ENCODE peak calls at places on chromosomes 11 and 22, in seven cellular contexts. One of them, this sample, is unnamed.

GRCh38 chr11:22792497-22792896 is 37.1 kb downstream of the SVIP start:
- DNase-seq in kidney epithelial cell: peak; percentile 34
- DNase-seq in thoracic aorta: no peak
- DNase-seq in GM03348: no peak
- DNase-seq in stimulated activated CD4-positive, alpha-beta T cell treated with anti-CD3 and anti-CD28 coated beads, TNF-alpha, amount 100 ng/mL, for 1 hour: no peak
- DNase-seq in HFFc6: no peak
- DNase-seq in activated CD8-positive, alpha-beta T cell treated with anti-CD3 and anti-CD28 coated beads for 36 hours: peak; percentile 15
- DNase-seq in this sample: peak; percentile 73

GRCh38 chr11:80993561-80993960 is 1552.7 kb upstream of the TENM4 start:
- DNase-seq in kidney epithelial cell: no peak
- DNase-seq in thoracic aorta: no peak
- DNase-seq in GM03348: peak; percentile 41
- DNase-seq in stimulated activated CD4-positive, alpha-beta T cell treated with anti-CD3 and anti-CD28 coated beads, TNF-alpha, amount 100 ng/mL, for 1 hour: no peak
- DNase-seq in HFFc6: no peak
- DNase-seq in activated CD8-positive, alpha-beta T cell treated with anti-CD3 and anti-CD28 coated beads for 36 hours: no peak
- DNase-seq in this sample: no peak

GRCh38 chr11:102633385-102634026 is 8.4 kb upstream of the MMP20 start:
- DNase-seq in kidney epithelial cell: no peak
- DNase-seq in thoracic aorta: no peak
- DNase-seq in GM03348: no peak
- DNase-seq in stimulated activated CD4-positive, alpha-beta T cell treated with anti-CD3 and anti-CD28 coated beads, TNF-alpha, amount 100 ng/mL, for 1 hour: no peak
- DNase-seq in HFFc6: no peak
- DNase-seq in activated CD8-positive, alpha-beta T cell treated with anti-CD3 and anti-CD28 coated beads for 36 hours: no peak
- DNase-seq in this sample: no peak

GRCh38 chr11:128481135-128481534 is 106.2 kb downstream of the ETS1 start:
- DNase-seq in kidney epithelial cell: peak; percentile 79
- DNase-seq in thoracic aorta: no peak
- DNase-seq in GM03348: peak; percentile 76
- DNase-seq in stimulated activated CD4-positive, alpha-beta T cell treated with anti-CD3 and anti-CD28 coated beads, TNF-alpha, amount 100 ng/mL, for 1 hour: no peak
- DNase-seq in HFFc6: peak; percentile 74
- DNase-seq in activated CD8-positive, alpha-beta T cell treated with anti-CD3 and anti-CD28 coated beads for 36 hours: no peak
- DNase-seq in this sample: no peak

GRCh38 chr22:18984564-18984963 is 48.5 kb upstream of the PRODH start:
- DNase-seq in kidney epithelial cell: no peak
- DNase-seq in thoracic aorta: no peak
- DNase-seq in GM03348: no peak
- DNase-seq in stimulated activated CD4-positive, alpha-beta T cell treated with anti-CD3 and anti-CD28 coated beads, TNF-alpha, amount 100 ng/mL, for 1 hour: no peak
- DNase-seq in HFFc6: no peak
- DNase-seq in activated CD8-positive, alpha-beta T cell treated with anti-CD3 and anti-CD28 coated beads for 36 hours: no peak
- DNase-seq in this sample: no peak

GRCh38 chr22:31244943-31245451 is 32.9 kb downstream of the LIMK2 start:
- DNase-seq in kidney epithelial cell: no peak
- DNase-seq in thoracic aorta: no peak
- DNase-seq in GM03348: no peak
- DNase-seq in stimulated activated CD4-positive, alpha-beta T cell treated with anti-CD3 and anti-CD28 coated beads, TNF-alpha, amount 100 ng/mL, for 1 hour: no peak
- DNase-seq in HFFc6: no peak
- DNase-seq in activated CD8-positive, alpha-beta T cell treated with anti-CD3 and anti-CD28 coated beads for 36 hours: no peak
- DNase-seq in this sample: no peak

GRCh38 chr22:48140261-48140660 is 1377.8 kb downstream of the TBC1D22A start:
- DNase-seq in kidney epithelial cell: no peak
- DNase-seq in thoracic aorta: no peak
- DNase-seq in GM03348: no peak
- DNase-seq in stimulated activated CD4-positive, alpha-beta T cell treated with anti-CD3 and anti-CD28 coated beads, TNF-alpha, amount 100 ng/mL, for 1 hour: no peak
- DNase-seq in HFFc6: no peak
- DNase-seq in activated CD8-positive, alpha-beta T cell treated with anti-CD3 and anti-CD28 coated beads for 36 hours: no peak
- DNase-seq in this sample: no peak

GRCh38 chr11:35045219-35045819 is 93.7 kb upstream of the CD44 start:
- DNase-seq in kidney epithelial cell: no peak
- DNase-seq in thoracic aorta: no peak
- DNase-seq in GM03348: no peak
- DNase-seq in stimulated activated CD4-positive, alpha-beta T cell treated with anti-CD3 and anti-CD28 coated beads, TNF-alpha, amount 100 ng/mL, for 1 hour: peak; percentile 61
- DNase-seq in HFFc6: no peak
- DNase-seq in activated CD8-positive, alpha-beta T cell treated with anti-CD3 and anti-CD28 coated beads for 36 hours: peak; percentile 78
- DNase-seq in this sample: no peak

GRCh38 chr11:39435641-39436040 is 2023.8 kb downstream of the LRRC4C start:
- DNase-seq in kidney epithelial cell: no peak
- DNase-seq in thoracic aorta: no peak
- DNase-seq in GM03348: no peak
- DNase-seq in stimulated activated CD4-positive, alpha-beta T cell treated with anti-CD3 and anti-CD28 coated beads, TNF-alpha, amount 100 ng/mL, for 1 hour: no peak
- DNase-seq in HFFc6: no peak
- DNase-seq in activated CD8-positive, alpha-beta T cell treated with anti-CD3 and anti-CD28 coated beads for 36 hours: no peak
- DNase-seq in this sample: no peak

GRCh38 chr11:10498022-10498400 is 42.9 kb downstream of the AMPD3 start:
- DNase-seq in kidney epithelial cell: no peak
- DNase-seq in thoracic aorta: no peak
- DNase-seq in GM03348: no peak
- DNase-seq in stimulated activated CD4-positive, alpha-beta T cell treated with anti-CD3 and anti-CD28 coated beads, TNF-alpha, amount 100 ng/mL, for 1 hour: no peak
- DNase-seq in HFFc6: no peak
- DNase-seq in activated CD8-positive, alpha-beta T cell treated with anti-CD3 and anti-CD28 coated beads for 36 hours: no peak
- DNase-seq in this sample: no peak

GRCh38 chr11:104073950-104074349 is 37.5 kb downstream of the DDI1 start:
- DNase-seq in kidney epithelial cell: no peak
- DNase-seq in thoracic aorta: no peak
- DNase-seq in GM03348: peak; percentile 20
- DNase-seq in stimulated activated CD4-positive, alpha-beta T cell treated with anti-CD3 and anti-CD28 coated beads, TNF-alpha, amount 100 ng/mL, for 1 hour: no peak
- DNase-seq in HFFc6: peak; percentile 25
- DNase-seq in activated CD8-positive, alpha-beta T cell treated with anti-CD3 and anti-CD28 coated beads for 36 hours: no peak
- DNase-seq in this sample: peak; percentile 35

GRCh38 chr11:126335463-126335760 is 20.1 kb upstream of the ST3GAL4 start:
- DNase-seq in kidney epithelial cell: no peak
- DNase-seq in thoracic aorta: no peak
- DNase-seq in GM03348: no peak
- DNase-seq in stimulated activated CD4-positive, alpha-beta T cell treated with anti-CD3 and anti-CD28 coated beads, TNF-alpha, amount 100 ng/mL, for 1 hour: no peak
- DNase-seq in HFFc6: no peak
- DNase-seq in activated CD8-positive, alpha-beta T cell treated with anti-CD3 and anti-CD28 coated beads for 36 hours: no peak
- DNase-seq in this sample: no peak

GRCh38 chr11:122663764-122664163 is 8.2 kb downstream of the UBASH3B start:
- DNase-seq in kidney epithelial cell: no peak
- DNase-seq in thoracic aorta: no peak
- DNase-seq in GM03348: no peak
- DNase-seq in stimulated activated CD4-positive, alpha-beta T cell treated with anti-CD3 and anti-CD28 coated beads, TNF-alpha, amount 100 ng/mL, for 1 hour: no peak
- DNase-seq in HFFc6: no peak
- DNase-seq in activated CD8-positive, alpha-beta T cell treated with anti-CD3 and anti-CD28 coated beads for 36 hours: no peak
- DNase-seq in this sample: no peak

GRCh38 chr22:50102946-50103345 is 13.1 kb downstream of the MOV10L1 start:
- DNase-seq in kidney epithelial cell: no peak
- DNase-seq in thoracic aorta: no peak
- DNase-seq in GM03348: no peak
- DNase-seq in stimulated activated CD4-positive, alpha-beta T cell treated with anti-CD3 and anti-CD28 coated beads, TNF-alpha, amount 100 ng/mL, for 1 hour: no peak
- DNase-seq in HFFc6: no peak
- DNase-seq in activated CD8-positive, alpha-beta T cell treated with anti-CD3 and anti-CD28 coated beads for 36 hours: peak; percentile 34
- DNase-seq in this sample: no peak

GRCh38 chr11:29019960-29020683 is 911.9 kb downstream of the METTL15 start:
- DNase-seq in kidney epithelial cell: no peak
- DNase-seq in thoracic aorta: no peak
- DNase-seq in GM03348: no peak
- DNase-seq in stimulated activated CD4-positive, alpha-beta T cell treated with anti-CD3 and anti-CD28 coated beads, TNF-alpha, amount 100 ng/mL, for 1 hour: no peak
- DNase-seq in HFFc6: peak; percentile 34
- DNase-seq in activated CD8-positive, alpha-beta T cell treated with anti-CD3 and anti-CD28 coated beads for 36 hours: no peak
- DNase-seq in this sample: peak; percentile 33

GRCh38 chr11:33208150-33208549 is 46.9 kb upstream of the CSTF3 start:
- DNase-seq in kidney epithelial cell: no peak
- DNase-seq in thoracic aorta: no peak
- DNase-seq in GM03348: no peak
- DNase-seq in stimulated activated CD4-positive, alpha-beta T cell treated with anti-CD3 and anti-CD28 coated beads, TNF-alpha, amount 100 ng/mL, for 1 hour: no peak
- DNase-seq in HFFc6: no peak
- DNase-seq in activated CD8-positive, alpha-beta T cell treated with anti-CD3 and anti-CD28 coated beads for 36 hours: no peak
- DNase-seq in this sample: no peak

GRCh38 chr11:71176812-71177211 is 75.6 kb downstream of the SHANK2 start:
- DNase-seq in kidney epithelial cell: no peak
- DNase-seq in thoracic aorta: no peak
- DNase-seq in GM03348: no peak
- DNase-seq in stimulated activated CD4-positive, alpha-beta T cell treated with anti-CD3 and anti-CD28 coated beads, TNF-alpha, amount 100 ng/mL, for 1 hour: no peak
- DNase-seq in HFFc6: no peak
- DNase-seq in activated CD8-positive, alpha-beta T cell treated with anti-CD3 and anti-CD28 coated beads for 36 hours: no peak
- DNase-seq in this sample: no peak

GRCh38 chr11:36540998-36541397 is 26.8 kb upstream of the RAG1 start:
- DNase-seq in kidney epithelial cell: no peak
- DNase-seq in thoracic aorta: no peak
- DNase-seq in GM03348: peak; percentile 64
- DNase-seq in stimulated activated CD4-positive, alpha-beta T cell treated with anti-CD3 and anti-CD28 coated beads, TNF-alpha, amount 100 ng/mL, for 1 hour: no peak
- DNase-seq in HFFc6: peak; percentile 55
- DNase-seq in activated CD8-positive, alpha-beta T cell treated with anti-CD3 and anti-CD28 coated beads for 36 hours: peak; percentile 58
- DNase-seq in this sample: peak; percentile 36

GRCh38 chr11:17939542-17939941 is 73.3 kb downstream of the SERGEF start:
- DNase-seq in kidney epithelial cell: no peak
- DNase-seq in thoracic aorta: no peak
- DNase-seq in GM03348: no peak
- DNase-seq in stimulated activated CD4-positive, alpha-beta T cell treated with anti-CD3 and anti-CD28 coated beads, TNF-alpha, amount 100 ng/mL, for 1 hour: no peak
- DNase-seq in HFFc6: no peak
- DNase-seq in activated CD8-positive, alpha-beta T cell treated with anti-CD3 and anti-CD28 coated beads for 36 hours: no peak
- DNase-seq in this sample: no peak

GRCh38 chr11:119942583-119943338 is 195.2 kb downstream of the TRIM29 start:
- DNase-seq in kidney epithelial cell: no peak
- DNase-seq in thoracic aorta: no peak
- DNase-seq in GM03348: no peak
- DNase-seq in stimulated activated CD4-positive, alpha-beta T cell treated with anti-CD3 and anti-CD28 coated beads, TNF-alpha, amount 100 ng/mL, for 1 hour: no peak
- DNase-seq in HFFc6: peak; percentile 16
- DNase-seq in activated CD8-positive, alpha-beta T cell treated with anti-CD3 and anti-CD28 coated beads for 36 hours: no peak
- DNase-seq in this sample: peak; percentile 1

GRCh38 chr11:115618428-115618827 is 114.2 kb upstream of the CADM1 start:
- DNase-seq in kidney epithelial cell: no peak
- DNase-seq in thoracic aorta: no peak
- DNase-seq in GM03348: no peak
- DNase-seq in stimulated activated CD4-positive, alpha-beta T cell treated with anti-CD3 and anti-CD28 coated beads, TNF-alpha, amount 100 ng/mL, for 1 hour: no peak
- DNase-seq in HFFc6: no peak
- DNase-seq in activated CD8-positive, alpha-beta T cell treated with anti-CD3 and anti-CD28 coated beads for 36 hours: no peak
- DNase-seq in this sample: no peak

GRCh38 chr11:11148104-11148509 is 204.9 kb downstream of the CSNK2A3 start:
- DNase-seq in kidney epithelial cell: peak; percentile 16
- DNase-seq in thoracic aorta: peak; percentile 57
- DNase-seq in GM03348: peak; percentile 93
- DNase-seq in stimulated activated CD4-positive, alpha-beta T cell treated with anti-CD3 and anti-CD28 coated beads, TNF-alpha, amount 100 ng/mL, for 1 hour: no peak
- DNase-seq in HFFc6: peak; percentile 85
- DNase-seq in activated CD8-positive, alpha-beta T cell treated with anti-CD3 and anti-CD28 coated beads for 36 hours: peak; percentile 32
- DNase-seq in this sample: no peak

GRCh38 chr22:29339381-29340235 is 24.1 kb upstream of the RASL10A start:
- DNase-seq in kidney epithelial cell: no peak
- DNase-seq in thoracic aorta: no peak
- DNase-seq in GM03348: no peak
- DNase-seq in stimulated activated CD4-positive, alpha-beta T cell treated with anti-CD3 and anti-CD28 coated beads, TNF-alpha, amount 100 ng/mL, for 1 hour: no peak
- DNase-seq in HFFc6: no peak
- DNase-seq in activated CD8-positive, alpha-beta T cell treated with anti-CD3 and anti-CD28 coated beads for 36 hours: no peak
- DNase-seq in this sample: no peak

GRCh38 chr11:129237456-129237855 is 45.3 kb upstream of the ARHGAP32 start:
- DNase-seq in kidney epithelial cell: no peak
- DNase-seq in thoracic aorta: no peak
- DNase-seq in GM03348: no peak
- DNase-seq in stimulated activated CD4-positive, alpha-beta T cell treated with anti-CD3 and anti-CD28 coated beads, TNF-alpha, amount 100 ng/mL, for 1 hour: no peak
- DNase-seq in HFFc6: no peak
- DNase-seq in activated CD8-positive, alpha-beta T cell treated with anti-CD3 and anti-CD28 coated beads for 36 hours: no peak
- DNase-seq in this sample: no peak

GRCh38 chr22:39427751-39428596 is 28.4 kb downstream of the TAB1 start:
- DNase-seq in kidney epithelial cell: no peak
- DNase-seq in thoracic aorta: no peak
- DNase-seq in GM03348: no peak
- DNase-seq in stimulated activated CD4-positive, alpha-beta T cell treated with anti-CD3 and anti-CD28 coated beads, TNF-alpha, amount 100 ng/mL, for 1 hour: no peak
- DNase-seq in HFFc6: no peak
- DNase-seq in activated CD8-positive, alpha-beta T cell treated with anti-CD3 and anti-CD28 coated beads for 36 hours: no peak
- DNase-seq in this sample: no peak

GRCh38 chr11:126082251-126083109 is 19.8 kb upstream of the CDON start:
- DNase-seq in kidney epithelial cell: no peak
- DNase-seq in thoracic aorta: no peak
- DNase-seq in GM03348: no peak
- DNase-seq in stimulated activated CD4-positive, alpha-beta T cell treated with anti-CD3 and anti-CD28 coated beads, TNF-alpha, amount 100 ng/mL, for 1 hour: no peak
- DNase-seq in HFFc6: no peak
- DNase-seq in activated CD8-positive, alpha-beta T cell treated with anti-CD3 and anti-CD28 coated beads for 36 hours: no peak
- DNase-seq in this sample: no peak

GRCh38 chr11:129440028-129440630 is 64.5 kb downstream of the BARX2 start:
- DNase-seq in kidney epithelial cell: peak; percentile 98
- DNase-seq in thoracic aorta: no peak
- DNase-seq in GM03348: no peak
- DNase-seq in stimulated activated CD4-positive, alpha-beta T cell treated with anti-CD3 and anti-CD28 coated beads, TNF-alpha, amount 100 ng/mL, for 1 hour: no peak
- DNase-seq in HFFc6: peak; percentile 6
- DNase-seq in activated CD8-positive, alpha-beta T cell treated with anti-CD3 and anti-CD28 coated beads for 36 hours: no peak
- DNase-seq in this sample: peak; percentile 12

GRCh38 chr11:70854891-70855556 is 397.4 kb downstream of the SHANK2 start:
- DNase-seq in kidney epithelial cell: no peak
- DNase-seq in thoracic aorta: no peak
- DNase-seq in GM03348: no peak
- DNase-seq in stimulated activated CD4-positive, alpha-beta T cell treated with anti-CD3 and anti-CD28 coated beads, TNF-alpha, amount 100 ng/mL, for 1 hour: no peak
- DNase-seq in HFFc6: no peak
- DNase-seq in activated CD8-positive, alpha-beta T cell treated with anti-CD3 and anti-CD28 coated beads for 36 hours: no peak
- DNase-seq in this sample: no peak

GRCh38 chr11:33863418-33864172 is 28.3 kb downstream of the LMO2 start:
- DNase-seq in kidney epithelial cell: no peak
- DNase-seq in thoracic aorta: no peak
- DNase-seq in GM03348: no peak
- DNase-seq in stimulated activated CD4-positive, alpha-beta T cell treated with anti-CD3 and anti-CD28 coated beads, TNF-alpha, amount 100 ng/mL, for 1 hour: no peak
- DNase-seq in HFFc6: no peak
- DNase-seq in activated CD8-positive, alpha-beta T cell treated with anti-CD3 and anti-CD28 coated beads for 36 hours: no peak
- DNase-seq in this sample: no peak

GRCh38 chr11:61698173-61698965 is 18.2 kb downstream of the DAGLA start:
- DNase-seq in kidney epithelial cell: no peak
- DNase-seq in thoracic aorta: no peak
- DNase-seq in GM03348: no peak
- DNase-seq in stimulated activated CD4-positive, alpha-beta T cell treated with anti-CD3 and anti-CD28 coated beads, TNF-alpha, amount 100 ng/mL, for 1 hour: no peak
- DNase-seq in HFFc6: no peak
- DNase-seq in activated CD8-positive, alpha-beta T cell treated with anti-CD3 and anti-CD28 coated beads for 36 hours: no peak
- DNase-seq in this sample: no peak